ENCODE peak calls at places on chromosomes 1 and 21, in five cellular contexts. F is progenitor cell of endocrine pancreas, A is hepatocyte, N is cardiac fibroblast, T is ovary. B is an unnamed sample.

GRCh38 chr21:42873096-42873495 is 6.2 kb downstream of the WDR4 start:
- DNase-seq in F (no peak), A (no peak), N (no peak), T (no peak), B (no peak)

GRCh38 chr21:32733356-32733755 is 5.5 kb upstream of the SYNJ1 start:
- DNase-seq in F (no peak), A (no peak), N (no peak), T (no peak), B (no peak)

GRCh38 chr1:26345718-26346117 is 8.2 kb downstream of the CRYBG2 start:
- DNase-seq in F (no peak), A (no peak), N (no peak), T (no peak), B (no peak)

GRCh38 chr1:27391511-27392095 is 819 bp upstream of the GPR3 start:
- DNase-seq in F (no peak), A (peak; percentile 78), N (peak; percentile 71), T (peak; percentile 58), B (no peak)

GRCh38 chr1:30776097-30777059 is 18.8 kb upstream of the LAPTM5 start:
- DNase-seq in F (no peak), A (no peak), N (no peak), T (no peak), B (no peak)

GRCh38 chr1:70990460-70991253 is 57.0 kb downstream of the PTGER3 start:
- DNase-seq in F (no peak), A (no peak), N (no peak), T (no peak), B (no peak)

GRCh38 chr1:16250547-16251251 is 13.7 kb upstream of the CPLANE2 start:
- DNase-seq in F (no peak), A (no peak), N (peak; percentile 58), T (peak; percentile 58), B (no peak)

GRCh38 chr1:167093863-167094516 is at the start of gene STYXL2:
- DNase-seq in F (no peak), A (no peak), N (no peak), T (no peak), B (no peak)

GRCh38 chr1:55217226-55217996 is 2.2 kb upstream of the USP24 start:
- DNase-seq in F (no peak), A (no peak), N (peak; percentile 46), T (no peak), B (no peak)

GRCh38 chr1:15574741-15575140 is 10.1 kb downstream of the AGMAT start:
- DNase-seq in F (no peak), A (no peak), N (no peak), T (no peak), B (no peak)

GRCh38 chr1:180928272-180929230 is 15.9 kb downstream of the KIAA1614 start:
- DNase-seq in F (no peak), A (no peak), N (no peak), T (no peak), B (no peak)

GRCh38 chr1:113895084-113895483 is 7.7 kb upstream of the BCL2L15 start:
- DNase-seq in F (no peak), A (no peak), N (no peak), T (no peak), B (no peak)

GRCh38 chr1:93111561-93111960 is 32.5 kb downstream of the MTF2 start:
- DNase-seq in F (no peak), A (no peak), N (peak; percentile 13), T (no peak), B (no peak)

GRCh38 chr1:17878837-17879236 is 123.7 kb downstream of the ACTL8 start:
- DNase-seq in F (no peak), A (no peak), N (peak; percentile 31), T (no peak), B (no peak)

GRCh38 chr21:33360871-33361602 is 36.3 kb downstream of the IFNAR1 start:
- DNase-seq in F (peak; percentile 69), A (peak; percentile 81), N (peak; percentile 65), T (peak; percentile 76), B (peak; percentile 82)

GRCh38 chr1:84303154-84303830 is 1.8 kb downstream of the SAMD13 start:
- DNase-seq in F (no peak), A (no peak), N (no peak), T (no peak), B (no peak)

GRCh38 chr1:85091647-85092295 is 43.5 kb upstream of the MCOLN3 start:
- DNase-seq in F (no peak), A (no peak), N (peak; percentile 7), T (no peak), B (no peak)

GRCh38 chr1:64242895-64243756 is 39.7 kb downstream of the UBE2U start:
- DNase-seq in F (no peak), A (peak; percentile 54), N (peak; percentile 68), T (no peak), B (no peak)

GRCh38 chr1:200665851-200666250 is 3.9 kb downstream of the DDX59 start:
- DNase-seq in F (no peak), A (no peak), N (peak; percentile 57), T (no peak), B (no peak)

GRCh38 chr1:20475002-20475401 is 11.0 kb downstream of the CAMK2N1 start:
- DNase-seq in F (no peak), A (no peak), N (no peak), T (no peak), B (no peak)

GRCh38 chr1:237713886-237714285 is 176.8 kb downstream of the ZP4 start:
- DNase-seq in F (no peak), A (peak; percentile 8), N (peak; percentile 5), T (no peak), B (no peak)

GRCh38 chr21:44534688-44535087 is 5.3 kb downstream of the KRTAP10-1 start:
- DNase-seq in F (no peak), A (no peak), N (no peak), T (no peak), B (no peak)

GRCh38 chr1:10764296-10764798 is 32.1 kb downstream of the CASZ1 start:
- DNase-seq in F (no peak), A (no peak), N (no peak), T (no peak), B (no peak)

GRCh38 chr1:147117109-147117508 is 55.2 kb downstream of the PRKAB2 start:
- DNase-seq in F (no peak), A (no peak), N (no peak), T (no peak), B (no peak)

GRCh38 chr21:32426592-32427051 is 14.1 kb downstream of the EVA1C start:
- DNase-seq in F (no peak), A (no peak), N (peak; percentile 74), T (no peak), B (no peak)

GRCh38 chr1:159921251-159921650 is 4.1 kb downstream of the TAGLN2 start:
- DNase-seq in F (no peak), A (no peak), N (no peak), T (no peak), B (no peak)

GRCh38 chr1:101278845-101279244 is 42.0 kb downstream of the S1PR1 start:
- DNase-seq in F (no peak), A (no peak), N (no peak), T (no peak), B (no peak)

GRCh38 chr1:15154480-15155036 is 1.0 kb downstream of the TMEM51 start:
- DNase-seq in F (peak; percentile 22), A (peak; percentile 66), N (no peak), T (peak; percentile 75), B (peak; percentile 59)

GRCh38 chr1:204267191-204267601 is 53.4 kb upstream of the GOLT1A start:
- DNase-seq in F (no peak), A (no peak), N (no peak), T (no peak), B (no peak)

GRCh38 chr1:40014812-40015594 is 25.5 kb upstream of the CAP1 start:
- DNase-seq in F (no peak), A (no peak), N (peak; percentile 53), T (no peak), B (no peak)

GRCh38 chr1:53046930-53047329 is 15.1 kb upstream of the PODN start:
- DNase-seq in F (no peak), A (no peak), N (peak; percentile 82), T (peak; percentile 37), B (no peak)

GRCh38 chr1:37242501-37242900 is 208.2 kb upstream of the GRIK3 start:
- DNase-seq in F (no peak), A (no peak), N (no peak), T (no peak), B (no peak)

GRCh38 chr1:236623371-236624166 is 19.3 kb upstream of the HEATR1 start:
- DNase-seq in F (no peak), A (peak; percentile 32), N (peak; percentile 29), T (no peak), B (no peak)

GRCh38 chr1:154276797-154277196 is 4.4 kb downstream of the HAX1 start:
- DNase-seq in F (no peak), A (no peak), N (no peak), T (no peak), B (no peak)

DNA sequence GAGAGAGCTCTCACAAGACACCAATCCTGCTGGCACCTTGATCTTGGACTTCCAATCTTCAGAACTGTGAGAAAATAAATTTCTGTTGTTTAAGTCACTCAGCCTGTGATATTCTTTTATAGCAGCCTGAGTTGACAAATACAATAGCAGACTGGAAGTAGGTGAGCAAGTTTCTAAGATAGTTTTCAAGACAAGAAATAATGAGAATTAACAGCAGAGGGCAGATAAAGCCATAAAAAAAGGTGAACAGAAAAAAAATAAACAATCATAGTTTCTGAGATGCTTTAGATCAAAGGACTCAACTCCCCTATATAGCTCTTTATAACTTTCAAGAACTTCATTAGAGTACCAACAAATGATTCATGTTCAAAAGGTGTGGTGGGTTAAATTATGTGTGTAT is 119.8 kb downstream of the PLPPR5 start:
- DNase-seq in F (no peak), A (no peak), N (no peak), T (no peak), B (no peak)
- TF ChIP-seq CTCF in F (no peak), A (no peak), N (no peak), T (no peak), B (no peak)

GRCh38 chr21:36478941-36479340 is 981 bp downstream of the CLDN14 start:
- DNase-seq in F (no peak), A (no peak), N (peak; percentile 8), T (no peak), B (peak; percentile 21)
- TF ChIP-seq CTCF in F (peak; percentile 30), A (no peak), N (peak; percentile 36), T (no peak), B (no peak)

DNA sequence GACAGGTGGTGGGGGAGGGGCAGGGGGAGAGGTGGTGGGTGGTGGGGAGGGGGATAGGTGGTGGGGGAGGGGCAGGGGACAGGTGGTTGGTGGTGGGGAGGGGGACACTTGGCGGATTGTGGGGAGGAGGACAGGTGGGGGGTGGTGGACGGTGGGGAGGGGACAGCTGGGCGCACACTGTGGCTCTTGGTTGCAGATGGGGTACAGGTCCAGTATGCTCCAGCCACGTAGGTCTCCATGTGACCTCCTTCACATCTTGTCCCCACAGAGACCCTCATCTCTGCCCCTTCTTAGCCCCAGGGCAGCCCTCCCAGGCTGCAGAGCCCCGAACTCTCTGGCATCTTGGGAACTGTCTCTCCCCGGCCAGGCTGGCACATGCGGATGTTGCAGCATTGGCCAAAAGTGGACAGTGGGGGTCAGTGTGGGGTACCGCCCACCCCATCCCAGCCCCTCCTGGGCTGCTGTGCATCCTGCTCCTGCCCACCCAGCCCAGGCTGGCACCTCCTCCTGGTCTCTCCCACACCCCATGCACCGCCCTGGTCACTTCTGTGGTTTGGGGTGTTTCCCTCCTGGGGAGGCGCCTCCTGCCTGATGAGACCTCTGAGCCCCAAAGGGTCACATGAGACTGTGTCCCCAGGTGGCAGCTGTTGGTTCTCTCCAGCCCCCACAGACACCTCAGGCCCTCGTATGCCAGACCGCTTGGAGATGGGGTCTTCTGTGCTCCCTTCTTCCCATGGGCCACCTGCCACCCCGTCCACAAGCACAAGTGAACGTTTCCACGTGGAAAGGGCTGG is 7.6 kb upstream of the SLC19A1 start:
- DNase-seq in F (no peak), A (no peak), N (no peak), T (peak; percentile 23), B (no peak)
- TF ChIP-seq CTCF in F (no peak), A (no peak), N (no peak), T (no peak), B (no peak)

GRCh38 chr1:98797506-98797905 is 136.0 kb downstream of the SNX7 start:
- DNase-seq in F (no peak), A (no peak), N (no peak), T (no peak), B (no peak)
- TF ChIP-seq CTCF in F (no peak), A (no peak), N (no peak), T (no peak), B (no peak)

B was measured in endothelial cell.